ENCODE peak calls at places on chromosomes 7 and 10, in six cellular contexts. One of them, this sample, is unnamed.

GRCh38 chr10:69874464-69874863 is 72.8 kb downstream of the COL13A1 start:
- DNase-seq in GM12878: no peak
- DNase-seq in endothelial cell of umbilical vein: peak; percentile 42
- DNase-seq in H1: no peak
- DNase-seq in HepG2: no peak
- DNase-seq in GM23338: no peak
- DNase-seq in this sample: peak; percentile 99

GRCh38 chr10:73359492-73359891 is 828 bp upstream of the CFAP70 start:
- DNase-seq in GM12878: no peak
- DNase-seq in endothelial cell of umbilical vein: no peak
- DNase-seq in H1: no peak
- DNase-seq in HepG2: no peak
- DNase-seq in GM23338: no peak
- DNase-seq in this sample: peak; percentile 56

GRCh38 chr7:110157631-110158362 is 933.1 kb upstream of the LRRN3 start:
- DNase-seq in GM12878: no peak
- DNase-seq in endothelial cell of umbilical vein: no peak
- DNase-seq in H1: no peak
- DNase-seq in HepG2: no peak
- DNase-seq in GM23338: peak; percentile 4
- DNase-seq in this sample: peak; percentile 55

GRCh38 chr7:48035967-48036478 is 680 bp downstream of the C7orf57 start:
- DNase-seq in GM12878: no peak
- DNase-seq in endothelial cell of umbilical vein: peak; percentile 34
- DNase-seq in H1: no peak
- DNase-seq in HepG2: no peak
- DNase-seq in GM23338: peak; percentile 50
- DNase-seq in this sample: peak; percentile 24

GRCh38 chr10:27611861-27612450 is 107.9 kb downstream of the RAB18 start:
- DNase-seq in GM12878: no peak
- DNase-seq in endothelial cell of umbilical vein: no peak
- DNase-seq in H1: no peak
- DNase-seq in HepG2: no peak
- DNase-seq in GM23338: no peak
- DNase-seq in this sample: no peak

GRCh38 chr7:55951637-55952351 is at the start of gene MRPS17:
- DNase-seq in GM12878: peak; percentile 72
- DNase-seq in endothelial cell of umbilical vein: peak; percentile 89
- DNase-seq in H1: peak; percentile 96
- DNase-seq in HepG2: peak; percentile 89
- DNase-seq in GM23338: peak; percentile 97
- DNase-seq in this sample: peak; percentile 90

GRCh38 chr7:43660141-43660540 is 69.2 kb downstream of the COA1 start:
- DNase-seq in GM12878: no peak
- DNase-seq in endothelial cell of umbilical vein: no peak
- DNase-seq in H1: no peak
- DNase-seq in HepG2: no peak
- DNase-seq in GM23338: peak; percentile 52
- DNase-seq in this sample: peak; percentile 19

GRCh38 chr10:35950221-35950620 is 308.1 kb upstream of the FZD8 start:
- DNase-seq in GM12878: no peak
- DNase-seq in endothelial cell of umbilical vein: no peak
- DNase-seq in H1: no peak
- DNase-seq in HepG2: no peak
- DNase-seq in GM23338: no peak
- DNase-seq in this sample: no peak

GRCh38 chr10:104139221-104139620 is 17.2 kb downstream of the SFR1 start:
- DNase-seq in GM12878: no peak
- DNase-seq in endothelial cell of umbilical vein: no peak
- DNase-seq in H1: no peak
- DNase-seq in HepG2: no peak
- DNase-seq in GM23338: peak; percentile 48
- DNase-seq in this sample: peak; percentile 30

GRCh38 chr7:2417981-2418481 is 14.6 kb downstream of the CHST12 start:
- DNase-seq in GM12878: no peak
- DNase-seq in endothelial cell of umbilical vein: no peak
- DNase-seq in H1: no peak
- DNase-seq in HepG2: no peak
- DNase-seq in GM23338: no peak
- DNase-seq in this sample: no peak

GRCh38 chr7:157233677-157234076 is 95.0 kb downstream of the UBE3C start:
- DNase-seq in GM12878: no peak
- DNase-seq in endothelial cell of umbilical vein: no peak
- DNase-seq in H1: no peak
- DNase-seq in HepG2: no peak
- DNase-seq in GM23338: no peak
- DNase-seq in this sample: peak; percentile 34

GRCh38 chr7:40572810-40573470 is 438.1 kb downstream of the SUGCT start:
- DNase-seq in GM12878: no peak
- DNase-seq in endothelial cell of umbilical vein: no peak
- DNase-seq in H1: no peak
- DNase-seq in HepG2: no peak
- DNase-seq in GM23338: no peak
- DNase-seq in this sample: peak; percentile 8

DNA sequence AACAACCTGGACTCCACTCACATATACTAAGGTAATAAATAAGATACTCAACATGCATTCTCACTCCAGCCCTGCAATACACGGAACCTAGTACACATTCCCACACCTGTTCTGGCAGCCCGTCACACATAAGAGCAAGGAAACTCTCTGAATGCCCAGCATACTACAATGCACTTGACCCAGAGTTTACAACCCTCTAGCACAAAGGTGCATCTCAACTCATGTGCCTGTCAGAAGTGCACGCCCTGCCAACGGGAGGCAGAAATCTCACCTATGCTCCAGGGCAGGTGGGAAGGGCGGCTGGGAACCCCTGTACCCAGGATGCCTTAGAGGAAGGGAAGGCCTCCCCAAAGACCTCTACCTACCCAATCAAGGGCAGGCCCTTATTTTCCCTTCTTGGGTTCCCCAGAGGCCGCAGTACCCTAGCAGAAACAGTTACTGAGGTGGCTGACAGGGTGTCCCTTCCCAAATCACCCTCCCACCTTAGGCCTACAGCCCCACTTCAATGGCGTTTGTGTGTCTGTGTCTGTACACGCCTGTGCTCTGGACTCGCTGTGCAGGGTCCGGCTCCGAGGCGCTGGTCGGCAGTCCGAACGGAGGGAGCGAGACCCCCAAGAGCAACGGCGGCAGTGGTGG is 2.0 kb downstream of the EVX1 start:
- DNase-seq in GM12878: no peak
- DNase-seq in endothelial cell of umbilical vein: no peak
- DNase-seq in H1: peak; percentile 63
- DNase-seq in HepG2: no peak
- DNase-seq in GM23338: no peak
- DNase-seq in this sample: no peak
- TF ChIP-seq EZH2 in GM12878: no peak
- TF ChIP-seq EZH2 in endothelial cell of umbilical vein: no peak
- TF ChIP-seq EZH2 in H1: no peak
- TF ChIP-seq EZH2 in HepG2: no peak
- TF ChIP-seq EZH2 in GM23338: peak; percentile 95
- TF ChIP-seq EZH2 in this sample: no peak

DNA sequence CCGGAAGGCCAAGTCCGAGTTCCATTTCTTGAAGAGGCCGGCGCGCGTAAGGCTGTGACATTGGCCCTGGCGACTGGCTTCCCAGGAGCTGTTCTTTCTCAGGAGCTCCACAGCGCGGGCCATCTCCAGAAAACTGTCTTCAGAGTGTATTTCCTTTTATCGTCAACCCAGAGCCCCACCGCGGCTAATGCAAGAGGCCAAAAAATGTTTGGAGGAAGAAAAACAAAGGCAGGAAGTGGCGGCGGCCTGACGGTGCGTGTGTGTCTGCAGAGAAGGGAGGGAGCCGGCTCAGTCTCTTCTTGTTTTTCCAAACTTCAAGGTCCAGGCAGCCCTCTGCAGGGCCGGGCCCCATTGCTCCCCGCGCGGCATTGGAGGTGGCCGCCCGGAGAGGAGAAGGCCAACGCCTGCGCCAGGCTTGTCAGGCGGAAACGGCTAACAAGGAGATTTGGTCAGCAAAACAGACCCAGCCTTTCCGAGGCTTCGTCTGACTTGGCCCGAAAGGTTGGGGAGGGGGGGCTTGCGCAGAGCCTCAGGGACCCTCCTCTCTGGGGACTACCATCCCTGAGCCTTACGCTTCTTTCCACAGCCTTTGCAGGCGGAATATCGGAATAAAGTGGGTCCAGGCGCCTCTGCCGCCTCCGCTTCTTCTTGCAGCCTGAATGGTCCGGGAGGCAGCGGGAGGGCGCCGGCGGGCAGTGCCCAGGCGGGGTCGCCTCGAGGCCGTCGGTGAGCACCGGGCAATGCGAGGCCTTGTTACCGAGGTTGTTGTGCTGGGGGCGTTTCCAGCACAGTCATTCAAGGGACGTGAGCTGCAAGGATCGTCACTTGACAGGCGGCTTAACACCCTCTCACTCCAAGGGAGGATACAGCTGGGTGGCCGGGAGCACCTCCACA is 3.9 kb upstream of the HOXA11 start:
- DNase-seq in GM12878: no peak
- DNase-seq in endothelial cell of umbilical vein: peak; percentile 81
- DNase-seq in H1: peak; percentile 68
- DNase-seq in HepG2: no peak
- DNase-seq in GM23338: peak; percentile 71
- DNase-seq in this sample: peak; percentile 86
- TF ChIP-seq EZH2 in GM12878: no peak
- TF ChIP-seq EZH2 in endothelial cell of umbilical vein: no peak
- TF ChIP-seq EZH2 in H1: peak; percentile 87
- TF ChIP-seq EZH2 in HepG2: no peak
- TF ChIP-seq EZH2 in GM23338: peak; percentile 95
- TF ChIP-seq EZH2 in this sample: no peak

DNA sequence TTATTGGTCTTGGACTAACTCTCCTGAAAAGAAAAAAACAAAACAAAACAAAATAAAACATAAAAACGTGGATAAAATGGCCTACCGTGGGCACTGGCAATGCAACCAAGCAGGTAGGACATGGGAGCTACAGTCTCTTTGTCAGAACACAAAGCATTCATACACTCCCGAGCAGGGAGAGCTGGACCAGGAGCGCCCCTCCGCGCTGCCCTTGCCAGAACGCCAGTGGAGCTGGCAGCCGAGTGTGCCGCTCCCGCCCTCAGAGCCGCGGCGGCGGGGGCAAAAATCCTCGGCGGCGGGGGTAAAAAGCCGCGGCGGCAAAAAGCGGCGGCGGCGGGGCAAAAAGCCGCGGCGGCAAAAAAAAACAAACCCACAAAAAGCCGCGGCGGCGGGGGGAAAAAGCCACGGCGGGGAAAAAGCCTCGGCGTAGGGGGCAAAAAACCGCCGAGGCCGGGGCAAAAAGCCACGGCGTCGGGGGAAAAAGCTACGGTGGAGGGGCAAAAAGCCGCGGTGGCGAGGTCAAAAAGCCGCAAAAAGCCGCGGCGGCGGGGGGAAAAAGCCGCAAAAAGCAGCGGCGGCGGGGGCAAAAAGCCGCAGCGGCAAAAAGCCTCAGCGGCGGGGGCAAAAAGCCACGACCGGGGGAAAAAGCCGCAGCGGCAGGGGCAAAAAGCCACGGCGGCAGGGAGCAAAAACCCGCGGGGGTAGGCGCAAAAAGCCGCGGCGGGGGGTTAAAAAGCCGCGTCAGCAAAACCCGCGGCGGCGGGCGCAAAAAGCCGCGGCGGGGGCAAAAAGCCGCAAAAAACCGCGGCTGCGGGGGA is 418.1 kb downstream of the ZNF716 start:
- DNase-seq in GM12878: no peak
- DNase-seq in endothelial cell of umbilical vein: peak; percentile 1
- DNase-seq in H1: no peak
- DNase-seq in HepG2: no peak
- DNase-seq in GM23338: no peak
- DNase-seq in this sample: peak; percentile 33
- TF ChIP-seq EZH2 in GM12878: no peak
- TF ChIP-seq EZH2 in endothelial cell of umbilical vein: peak; percentile 64
- TF ChIP-seq EZH2 in H1: no peak
- TF ChIP-seq EZH2 in HepG2: no peak
- TF ChIP-seq EZH2 in GM23338: no peak
- TF ChIP-seq EZH2 in this sample: peak; percentile 95

GRCh38 chr7:10075866-10076265 is 897.8 kb upstream of the PHF14 start:
- DNase-seq in GM12878: no peak
- DNase-seq in endothelial cell of umbilical vein: no peak
- DNase-seq in H1: no peak
- DNase-seq in HepG2: no peak
- DNase-seq in GM23338: no peak
- DNase-seq in this sample: no peak
- TF ChIP-seq EZH2 in GM12878: no peak
- TF ChIP-seq EZH2 in endothelial cell of umbilical vein: no peak
- TF ChIP-seq EZH2 in H1: no peak
- TF ChIP-seq EZH2 in HepG2: no peak
- TF ChIP-seq EZH2 in GM23338: no peak
- TF ChIP-seq EZH2 in this sample: no peak